ENCODE peak calls at places on chromosomes 1 and 21, in nine cellular contexts. R is transverse colon; U is AG04449; D is ovary; M is type B pancreatic cell; W is GM13976; N is HCT116; Y is nephron progenitor cell; S is activated CD8-positive, alpha-beta T cell treated with anti-CD3 and anti-CD28 coated beads for 36 hours. T is an unnamed sample.

GRCh38 chr1:167782946-167783345 is 61.2 kb downstream of the MPZL1 start:
- DNase-seq in N (no peak), M (no peak), D (no peak), Y (no peak), S (no peak), W (no peak), R (no peak), U (no peak), T (no peak)

GRCh38 chr21:34336756-34337391 is 26.9 kb upstream of the KCNE2 start:
- DNase-seq in M (no peak), R (no peak), Y (no peak), U (peak; percentile 14), D (no peak), S (no peak), N (no peak), W (no peak), T (no peak)

GRCh38 chr1:175158133-175158532 is 34.4 kb downstream of the KIAA0040 start:
- DNase-seq in W (no peak), S (no peak), N (peak; percentile 27), D (no peak), Y (no peak), R (no peak), U (no peak), M (no peak), T (no peak)

GRCh38 chr1:112346802-112347350 is 49.1 kb upstream of the CTTNBP2NL start:
- DNase-seq in N (no peak), S (no peak), Y (no peak), U (no peak), W (no peak), M (no peak), D (no peak), R (no peak), T (no peak)

GRCh38 chr1:77664923-77665516 is 17.4 kb downstream of the ZZZ3 start:
- DNase-seq in M (no peak), U (no peak), Y (no peak), N (no peak), R (no peak), W (no peak), S (no peak), D (no peak), T (no peak)

GRCh38 chr1:167052389-167052788 is 37.8 kb downstream of the GPA33 start:
- DNase-seq in W (no peak), M (no peak), N (peak; percentile 35), D (no peak), U (no peak), Y (peak; percentile 26), R (no peak), S (no peak), T (no peak)

GRCh38 chr1:28323720-28324119 is 5.1 kb upstream of the MED18 start:
- DNase-seq in S (no peak), M (no peak), U (no peak), W (no peak), N (no peak), Y (no peak), R (no peak), D (no peak), T (no peak)

GRCh38 chr1:68197891-68198290 is 34.4 kb downstream of the WLS start:
- DNase-seq in M (no peak), Y (no peak), S (no peak), U (no peak), R (no peak), N (peak; percentile 38), W (no peak), D (no peak), T (no peak)

GRCh38 chr21:45490049-45490731 is 52.0 kb downstream of the SLC19A1 start:
- DNase-seq in D (no peak), N (no peak), R (no peak), S (no peak), Y (no peak), U (no peak), W (no peak), M (no peak), T (no peak)

GRCh38 chr1:150562384-150563339 is 13.5 kb downstream of the ADAMTSL4 start:
- DNase-seq in W (peak; percentile 85), M (no peak), S (peak; percentile 97), Y (peak; percentile 50), U (no peak), N (no peak), D (no peak), R (peak; percentile 84), T (no peak)

GRCh38 chr1:177975588-177976495 is 6.0 kb upstream of the SEC16B start:
- DNase-seq in U (no peak), M (no peak), D (no peak), W (no peak), S (no peak), R (no peak), N (no peak), Y (no peak), T (no peak)

GRCh38 chr1:12151465-12151864 is 15.3 kb upstream of the TNFRSF1B start:
- DNase-seq in U (no peak), D (no peak), S (no peak), W (no peak), R (no peak), N (no peak), Y (no peak), M (no peak), T (no peak)

GRCh38 chr1:110165761-110166231 is 15.5 kb downstream of the SLC6A17 start:
- DNase-seq in M (no peak), U (no peak), S (no peak), N (no peak), Y (no peak), D (no peak), R (no peak), W (no peak), T (no peak)

GRCh38 chr1:54949971-54950360 is 30.5 kb upstream of the TMEM61 start:
- DNase-seq in Y (no peak), N (no peak), S (no peak), U (no peak), M (no peak), R (no peak), D (no peak), W (no peak), T (no peak)

GRCh38 chr1:44985747-44986359 is 542 bp downstream of the EIF2B3 start:
- DNase-seq in Y (no peak), N (no peak), U (no peak), D (no peak), R (no peak), M (no peak), W (no peak), S (no peak), T (no peak)

GRCh38 chr21:34969431-34970036 is 79.6 kb downstream of the RUNX1 start:
- DNase-seq in D (no peak), R (no peak), W (no peak), S (no peak), N (no peak), Y (no peak), U (no peak), M (no peak), T (no peak)

GRCh38 chr1:156746716-156747631 is 4.5 kb downstream of the HDGF start:
- DNase-seq in N (peak; percentile 61), W (peak; percentile 78), R (peak; percentile 93), M (peak; percentile 89), S (peak; percentile 85), D (peak; percentile 98), U (no peak), Y (peak; percentile 93), T (peak; percentile 93)
- TF ChIP-seq CTCF in N (peak; percentile 41), W (no peak), R (peak; percentile 8), M (peak; percentile 59), S (no peak), D (peak; percentile 29), U (peak; percentile 5), Y (no peak), T (no peak)

DNA sequence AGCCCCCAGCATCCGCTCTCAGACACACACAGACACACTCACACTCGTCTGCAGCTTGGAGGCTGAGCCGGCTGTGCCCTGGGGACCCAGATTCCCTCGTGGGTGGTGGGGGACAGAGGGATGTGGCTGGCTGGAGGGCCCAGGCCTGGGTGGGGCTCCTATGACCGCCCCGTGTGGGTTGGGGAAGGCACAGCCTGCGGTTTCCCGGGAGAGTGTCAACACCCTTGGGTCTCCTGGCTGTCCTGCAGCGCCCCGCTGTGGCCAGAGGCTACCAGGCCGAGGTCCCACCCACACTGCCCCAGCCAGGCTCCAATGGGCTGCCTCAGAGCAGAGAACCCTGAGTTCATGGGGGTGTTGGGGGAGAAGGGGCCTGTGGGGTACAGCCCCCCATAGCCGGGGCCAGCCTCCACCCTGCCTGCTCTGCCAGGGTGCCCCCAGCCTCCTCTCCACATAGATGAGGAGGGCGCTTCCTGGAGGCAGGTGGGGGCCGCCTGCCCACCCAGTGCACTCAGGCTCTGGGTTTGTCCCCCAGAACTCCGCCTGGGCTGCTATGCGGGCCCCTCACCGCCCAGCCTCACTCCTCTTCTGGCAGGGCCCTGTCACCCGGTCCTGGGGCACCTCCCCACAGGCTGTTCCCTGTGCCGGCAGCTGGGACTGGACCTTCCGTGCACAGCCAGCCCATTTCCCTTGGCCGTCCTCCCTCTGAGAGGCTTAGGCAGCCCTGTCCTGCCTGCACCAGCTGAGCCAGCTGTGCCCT is at the start of gene TTC34:
- DNase-seq in R (peak; percentile 28), S (peak; percentile 75), U (no peak), D (peak; percentile 14), N (peak; percentile 36), M (no peak), W (peak; percentile 74), Y (peak; percentile 46), T (no peak)
- TF ChIP-seq CTCF in R (peak; percentile 38), S (peak; percentile 37), U (no peak), D (no peak), N (peak; percentile 85), M (no peak), W (peak; percentile 39), Y (no peak), T (no peak)

GRCh38 chr1:31296486-31297272 is at the start of the genes SNRNP40 and ZCCHC17:
- DNase-seq in R (peak; percentile 95), Y (peak; percentile 91), D (peak; percentile 92), M (peak; percentile 92), N (peak; percentile 99), W (peak; percentile 98), S (peak; percentile 97), U (peak; percentile 96), T (peak; percentile 91)
- TF ChIP-seq CTCF in R (peak; percentile 7), Y (no peak), D (no peak), M (peak; percentile 23), N (no peak), W (peak; percentile 11), S (no peak), U (peak; percentile 37), T (no peak)

GRCh38 chr1:39148942-39149341 is 55.6 kb upstream of the MACF1 start:
- DNase-seq in Y (no peak), D (no peak), M (no peak), N (no peak), U (no peak), S (no peak), R (no peak), W (no peak), T (no peak)
- TF ChIP-seq CTCF in Y (no peak), D (no peak), M (no peak), N (no peak), U (no peak), S (no peak), R (no peak), W (no peak), T (no peak)

DNA sequence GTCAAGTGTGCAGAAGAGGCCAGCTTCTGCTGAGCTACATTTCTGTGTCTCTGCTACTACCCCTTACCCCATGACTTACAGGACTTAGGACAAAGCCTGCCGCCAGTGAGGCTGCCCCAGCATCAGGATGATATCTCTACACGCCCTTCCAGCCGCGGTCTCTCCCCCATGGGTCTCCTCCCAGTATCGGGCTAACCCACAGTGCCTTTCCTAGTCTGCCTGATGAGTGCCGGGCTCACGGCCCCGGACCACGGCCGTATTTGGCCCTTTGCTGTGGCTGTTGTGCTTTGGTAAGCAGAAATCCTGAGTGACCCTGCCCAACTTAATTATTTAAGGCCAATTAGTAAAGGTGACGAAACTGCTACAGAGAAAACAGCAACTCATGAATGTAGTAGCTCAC is 123.1 kb upstream of the IFFO2 start:
- DNase-seq in R (no peak), Y (no peak), M (no peak), N (no peak), U (no peak), D (no peak), S (no peak), W (no peak), T (no peak)
- TF ChIP-seq CTCF in R (no peak), Y (no peak), M (no peak), N (no peak), U (no peak), D (no peak), S (no peak), W (no peak), T (no peak)